ENCODE peak calls at places on chromosomes 3 and 15, in ten cellular contexts. Z, P, B, Q, J, V, A, F, L and D are unnamed samples.

GRCh38 chr3:149494759-149495580 is 20.5 kb downstream of the TM4SF4 start:
- DNase-seq in A (peak; percentile 77), B (no peak), J (no peak), P (no peak), Q (no peak), F (no peak), L (no peak), V (no peak), Z (no peak), D (no peak)

GRCh38 chr3:190048831-190049541 is 71.7 kb downstream of the P3H2 start:
- DNase-seq in V (no peak), L (no peak), F (no peak), A (peak; percentile 75), J (no peak), P (no peak), Z (no peak), B (no peak), Q (no peak), D (no peak)

GRCh38 chr3:23819599-23820360 is 14.0 kb downstream of the UBE2E1 start:
- DNase-seq in B (no peak), P (no peak), Q (no peak), A (no peak), V (no peak), J (no peak), Z (no peak), F (no peak), L (no peak), D (no peak)

GRCh38 chr3:120157113-120157512 is 62.9 kb upstream of the GSK3B start:
- DNase-seq in Q (no peak), J (no peak), L (no peak), B (no peak), F (no peak), A (no peak), P (no peak), Z (no peak), V (no peak), D (no peak)

GRCh38 chr15:40443255-40443654 is 2.5 kb downstream of the BAHD1 start:
- DNase-seq in A (no peak), P (no peak), J (no peak), Q (no peak), V (no peak), L (no peak), B (no peak), F (no peak), Z (no peak), D (no peak)

GRCh38 chr3:46536758-46537157 is 29.3 kb downstream of the LRRC2 start:
- DNase-seq in V (no peak), P (no peak), L (no peak), J (no peak), A (no peak), Z (no peak), B (no peak), F (no peak), Q (no peak), D (no peak)

GRCh38 chr3:42014443-42014945 is 52.6 kb upstream of the ULK4 start:
- DNase-seq in P (no peak), A (no peak), F (no peak), B (no peak), L (no peak), Q (no peak), J (peak; percentile 24), V (no peak), Z (peak; percentile 49), D (no peak)

GRCh38 chr3:52253314-52254260 is 8.0 kb downstream of the PPM1M start:
- DNase-seq in J (peak; percentile 82), Z (no peak), A (no peak), V (no peak), L (peak; percentile 73), F (peak; percentile 89), P (no peak), B (peak; percentile 4), Q (peak; percentile 62), D (peak; percentile 91)

GRCh38 chr3:108391917-108392585 is 95.7 kb downstream of the HHLA2 start:
- DNase-seq in F (no peak), P (no peak), V (no peak), L (no peak), Q (no peak), Z (no peak), A (peak; percentile 22), J (no peak), B (no peak), D (no peak)

GRCh38 chr3:14674841-14675240 is at the start of gene C3orf20:
- DNase-seq in A (no peak), L (no peak), P (no peak), F (no peak), Q (no peak), V (no peak), J (no peak), Z (no peak), B (no peak), D (no peak)

GRCh38 chr3:31953636-31954035 is 27.4 kb downstream of the OSBPL10 start:
- DNase-seq in P (no peak), F (no peak), L (no peak), Z (no peak), Q (no peak), A (no peak), J (no peak), V (no peak), B (no peak), D (no peak)

GRCh38 chr3:138188013-138188352 is 882 bp downstream of the ARMC8 start:
- DNase-seq in L (peak; percentile 20), Q (no peak), B (no peak), A (peak; percentile 73), F (no peak), P (no peak), Z (no peak), V (no peak), J (no peak), D (no peak)

GRCh38 chr15:39783244-39783820 is 691 bp upstream of the FSIP1 start:
- DNase-seq in P (no peak), V (no peak), Z (no peak), Q (no peak), L (no peak), F (no peak), J (no peak), B (no peak), A (no peak), D (no peak)

GRCh38 chr15:70466305-70466704 is 297.1 kb downstream of the UACA start:
- DNase-seq in B (no peak), P (no peak), F (no peak), Q (no peak), L (no peak), V (no peak), J (no peak), A (no peak), Z (no peak), D (no peak)

DNA sequence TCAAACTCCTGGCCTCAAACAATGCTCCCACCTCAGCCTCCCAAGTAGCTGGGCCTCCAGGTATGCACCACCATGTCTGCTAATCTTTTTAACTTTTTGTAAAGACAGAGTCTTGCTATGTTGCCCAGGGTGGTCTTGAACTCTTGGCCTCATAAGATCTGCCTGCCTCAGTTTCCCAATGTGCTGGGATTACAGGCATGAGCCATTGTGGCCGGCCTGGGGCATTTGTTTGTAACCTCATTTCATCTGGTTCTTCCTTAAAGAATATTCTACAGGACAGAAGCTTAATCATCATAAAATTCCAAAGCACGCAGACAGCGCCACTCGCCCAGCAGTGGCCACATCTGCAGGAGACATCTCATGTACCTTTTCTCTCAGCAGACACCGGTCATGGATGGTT is 23.6 kb upstream of the CYFIP1 start:
- DNase-seq in B (no peak), F (no peak), Q (no peak), A (no peak), Z (peak; percentile 7), V (no peak), P (no peak), L (no peak), J (no peak), D (no peak)
- TF ChIP-seq CTCF in B (no peak), F (no peak), Q (no peak), A (no peak), Z (no peak), V (peak; percentile 11), P (no peak), L (no peak), J (no peak), D (no peak)

GRCh38 chr3:122857019-122857418 is 62.1 kb downstream of the SLC49A4 start:
- DNase-seq in P (no peak), V (no peak), F (peak; percentile 32), Z (no peak), Q (no peak), J (no peak), B (no peak), L (no peak), A (peak; percentile 29), D (peak; percentile 18)

GRCh38 chr3:122859021-122859805 is 64.3 kb downstream of the SLC49A4 start:
- DNase-seq in A (no peak), F (no peak), B (no peak), Q (no peak), J (no peak), L (no peak), V (no peak), P (no peak), Z (no peak), D (no peak)

GRCh38 chr3:122858373-122858772 is 63.5 kb downstream of the SLC49A4 start:
- DNase-seq in Z (no peak), L (no peak), P (no peak), A (peak; percentile 10), B (peak; percentile 25), V (peak; percentile 15), F (no peak), J (no peak), Q (no peak), D (no peak)
- TF ChIP-seq CTCF in Z (peak; percentile 44), L (no peak), P (peak; percentile 47), A (peak; percentile 27), B (peak; percentile 61), V (peak; percentile 26), F (no peak), J (peak; percentile 29), Q (no peak), D (peak; percentile 23)

DNA sequence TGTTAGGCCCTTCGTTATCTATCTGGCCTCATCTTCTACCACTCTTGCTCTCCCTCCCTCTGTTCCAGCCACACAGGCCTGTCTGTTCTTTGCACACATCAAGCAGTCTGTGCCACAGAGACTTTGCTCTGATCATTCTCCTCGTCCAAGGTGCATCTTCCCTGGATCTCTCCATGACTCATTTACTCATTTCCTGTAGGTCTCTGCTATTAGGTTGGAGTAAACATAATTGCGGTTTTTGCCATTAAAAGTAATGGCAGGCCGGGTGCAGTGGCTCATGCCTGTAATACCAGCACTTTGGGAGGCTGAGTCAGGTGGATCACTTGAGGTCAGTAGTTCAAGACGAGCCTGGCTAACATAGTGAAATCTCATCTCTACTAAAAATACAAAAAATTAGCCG is 9.5 kb upstream of the C3orf49 start:
- DNase-seq in F (no peak), Q (no peak), Z (no peak), L (no peak), P (no peak), V (no peak), J (no peak), B (no peak), A (peak; percentile 16), D (no peak)
- TF ChIP-seq CTCF in F (no peak), Q (no peak), Z (no peak), L (no peak), P (no peak), V (no peak), J (no peak), B (no peak), A (no peak), D (no peak)

DNA sequence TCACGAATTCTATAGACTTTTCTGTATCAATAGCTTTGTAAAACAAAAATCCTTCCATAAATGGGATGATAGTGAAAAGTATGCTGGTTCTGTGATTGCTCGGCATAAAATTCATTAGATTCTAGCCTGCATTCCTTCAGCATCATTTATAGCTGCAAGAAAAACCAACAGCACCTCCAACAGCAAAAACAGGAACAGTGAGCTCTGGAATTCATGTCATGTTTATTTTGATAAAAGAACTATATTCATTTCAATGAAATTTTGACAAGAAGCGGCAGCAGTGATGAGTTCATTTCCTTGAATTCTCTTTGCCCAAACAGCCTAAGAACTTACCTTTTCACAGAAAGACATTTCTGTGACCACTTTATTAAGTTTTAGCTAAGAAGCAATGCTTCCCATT is 515.2 kb upstream of the CCDC54 start:
- DNase-seq in L (no peak), Z (no peak), A (peak; percentile 15), Q (no peak), B (no peak), F (no peak), J (no peak), P (no peak), V (no peak), D (no peak)
- TF ChIP-seq CTCF in L (no peak), Z (no peak), A (peak; percentile 37), Q (no peak), B (peak; percentile 29), F (no peak), J (no peak), P (peak; percentile 51), V (no peak), D (no peak)